ENCODE peak calls at places on chromosomes 12 and 14, in six cellular contexts. One of them, this sample, is unnamed. For H3K36me3, the result is how much of the 10 kb centered on the place peaks cover.

GRCh38 chr12:51534675-51535074 is 56.4 kb upstream of the SCN8A start:
- DNase-seq in mesendoderm: no peak
- DNase-seq in neuronal stem cell: no peak
- DNase-seq in mesenchymal stem cell: no peak
- DNase-seq in IMR-90: no peak
- DNase-seq in H1: no peak
- DNase-seq in this sample: no peak

GRCh38 chr12:51827925-51828818 is 20.3 kb downstream of the FIGNL2 start:
- DNase-seq in mesendoderm: peak
- DNase-seq in mesenchymal stem cell: no peak
- DNase-seq in neuronal stem cell: no peak
- DNase-seq in H1: no peak
- DNase-seq in IMR-90: peak
- DNase-seq in this sample: no peak

GRCh38 chr12:89389755-89390661 is 37.7 kb upstream of the DUSP6 start:
- DNase-seq in mesendoderm: no peak
- DNase-seq in IMR-90: peak
- DNase-seq in mesenchymal stem cell: peak
- DNase-seq in H1: no peak
- DNase-seq in neuronal stem cell: no peak
- DNase-seq in this sample: no peak

GRCh38 chr12:112570096-112570495 is 151.3 kb downstream of the PTPN11 start:
- DNase-seq in mesenchymal stem cell: no peak
- DNase-seq in H1: no peak
- DNase-seq in mesendoderm: no peak
- DNase-seq in IMR-90: no peak
- DNase-seq in neuronal stem cell: no peak
- DNase-seq in this sample: no peak

GRCh38 chr12:127230843-127231260 is 1036.1 kb upstream of the TMEM132C start:
- DNase-seq in mesendoderm: no peak
- DNase-seq in IMR-90: peak
- DNase-seq in neuronal stem cell: no peak
- DNase-seq in H1: no peak
- DNase-seq in mesenchymal stem cell: peak
- DNase-seq in this sample: peak

GRCh38 chr12:67202344-67203012 is 66.7 kb upstream of the CAND1 start:
- DNase-seq in H1: no peak
- DNase-seq in mesendoderm: no peak
- DNase-seq in neuronal stem cell: no peak
- DNase-seq in IMR-90: no peak
- DNase-seq in mesenchymal stem cell: no peak
- DNase-seq in this sample: no peak

GRCh38 chr14:72880164-72880563 is 13.7 kb downstream of the DPF3 start:
- DNase-seq in mesendoderm: peak
- DNase-seq in mesenchymal stem cell: no peak
- DNase-seq in neuronal stem cell: no peak
- DNase-seq in H1: no peak
- DNase-seq in IMR-90: no peak
- DNase-seq in this sample: no peak

GRCh38 chr14:31360919-31361662 is 59.3 kb downstream of the HEATR5A start:
- DNase-seq in mesenchymal stem cell: peak
- DNase-seq in H1: no peak
- DNase-seq in IMR-90: peak
- DNase-seq in neuronal stem cell: no peak
- DNase-seq in mesendoderm: no peak
- DNase-seq in this sample: peak

GRCh38 chr12:127579446-127579845 is 687.5 kb upstream of the TMEM132C start:
- DNase-seq in IMR-90: peak
- DNase-seq in H1: no peak
- DNase-seq in mesenchymal stem cell: no peak
- DNase-seq in mesendoderm: no peak
- DNase-seq in neuronal stem cell: no peak
- DNase-seq in this sample: no peak

GRCh38 chr12:79274571-79275064 is 410.0 kb downstream of the SYT1 start:
- DNase-seq in H1: peak
- DNase-seq in mesendoderm: peak
- DNase-seq in neuronal stem cell: no peak
- DNase-seq in mesenchymal stem cell: no peak
- DNase-seq in IMR-90: no peak
- DNase-seq in this sample: no peak

GRCh38 chr12:51242150-51242549 is 3.5 kb downstream of the DAZAP2 start:
- DNase-seq in mesenchymal stem cell: no peak
- DNase-seq in neuronal stem cell: no peak
- DNase-seq in IMR-90: no peak
- DNase-seq in mesendoderm: no peak
- DNase-seq in H1: no peak
- DNase-seq in this sample: no peak

GRCh38 chr12:17818931-17819330 is 271.1 kb downstream of the RERGL start:
- DNase-seq in mesendoderm: peak
- DNase-seq in neuronal stem cell: no peak
- DNase-seq in mesenchymal stem cell: no peak
- DNase-seq in IMR-90: no peak
- DNase-seq in H1: no peak
- DNase-seq in this sample: no peak

GRCh38 chr14:31362746-31363145 is 57.6 kb downstream of the HEATR5A start:
- DNase-seq in IMR-90: no peak
- DNase-seq in mesendoderm: peak
- DNase-seq in H1: no peak
- DNase-seq in neuronal stem cell: no peak
- DNase-seq in mesenchymal stem cell: no peak
- DNase-seq in this sample: peak

GRCh38 chr12:96981053-96981452 is 74.0 kb downstream of the NEDD1 start:
- DNase-seq in mesenchymal stem cell: peak
- DNase-seq in IMR-90: peak
- DNase-seq in neuronal stem cell: no peak
- DNase-seq in H1: no peak
- DNase-seq in mesendoderm: peak
- DNase-seq in this sample: no peak

GRCh38 chr14:77314539-77314938 is 6.1 kb downstream of the POMT2 start:
- DNase-seq in mesenchymal stem cell: no peak
- DNase-seq in IMR-90: no peak
- DNase-seq in neuronal stem cell: no peak
- DNase-seq in mesendoderm: no peak
- DNase-seq in H1: no peak
- DNase-seq in this sample: no peak
- H2BK5ac ChIP-seq in mesenchymal stem cell: no peak
- H2BK5ac ChIP-seq in IMR-90: peak
- H2BK5ac ChIP-seq in neuronal stem cell: no peak
- H2BK5ac ChIP-seq in mesendoderm: no peak
- H2BK5ac ChIP-seq in H1: peak
- H2BK5ac ChIP-seq in this sample: peak

GRCh38 chr12:121823727-121824115 is 19.9 kb downstream of the SETD1B start:
- DNase-seq in neuronal stem cell: no peak
- DNase-seq in IMR-90: no peak
- DNase-seq in mesenchymal stem cell: no peak
- DNase-seq in H1: no peak
- DNase-seq in mesendoderm: no peak
- DNase-seq in this sample: no peak

GRCh38 chr12:121825041-121825523 is 21.3 kb downstream of the SETD1B start:
- DNase-seq in mesendoderm: no peak
- DNase-seq in neuronal stem cell: no peak
- DNase-seq in mesenchymal stem cell: no peak
- DNase-seq in H1: no peak
- DNase-seq in IMR-90: no peak
- DNase-seq in this sample: no peak

GRCh38 chr12:121820056-121820455 is 16.2 kb downstream of the SETD1B start:
- DNase-seq in H1: no peak
- DNase-seq in mesenchymal stem cell: no peak
- DNase-seq in mesendoderm: no peak
- DNase-seq in IMR-90: no peak
- DNase-seq in neuronal stem cell: no peak
- DNase-seq in this sample: no peak

GRCh38 chr12:121823101-121823726 is 19.4 kb downstream of the SETD1B start:
- DNase-seq in neuronal stem cell: no peak
- DNase-seq in IMR-90: no peak
- DNase-seq in mesenchymal stem cell: no peak
- DNase-seq in mesendoderm: no peak
- DNase-seq in H1: no peak
- DNase-seq in this sample: no peak

GRCh38 chr12:121822393-121823100 is 18.7 kb downstream of the SETD1B start:
- DNase-seq in mesendoderm: no peak
- DNase-seq in IMR-90: no peak
- DNase-seq in mesenchymal stem cell: no peak
- DNase-seq in neuronal stem cell: no peak
- DNase-seq in H1: no peak
- DNase-seq in this sample: no peak
- H3K36me3 ChIP-seq in mesendoderm: under half
- H3K36me3 ChIP-seq in IMR-90: half or more
- H3K36me3 ChIP-seq in mesenchymal stem cell: half or more
- H3K36me3 ChIP-seq in neuronal stem cell: under half
- H3K36me3 ChIP-seq in H1: under half
- H3K36me3 ChIP-seq in this sample: half or more

GRCh38 chr14:58298477-58298879 is at the start of gene ARID4A:
- DNase-seq in neuronal stem cell: no peak
- DNase-seq in IMR-90: no peak
- DNase-seq in mesenchymal stem cell: no peak
- DNase-seq in H1: peak
- DNase-seq in mesendoderm: no peak
- DNase-seq in this sample: peak
- H2BK5ac ChIP-seq in neuronal stem cell: peak
- H2BK5ac ChIP-seq in IMR-90: peak
- H2BK5ac ChIP-seq in mesenchymal stem cell: peak
- H2BK5ac ChIP-seq in H1: peak
- H2BK5ac ChIP-seq in mesendoderm: peak
- H2BK5ac ChIP-seq in this sample: peak

DNA sequence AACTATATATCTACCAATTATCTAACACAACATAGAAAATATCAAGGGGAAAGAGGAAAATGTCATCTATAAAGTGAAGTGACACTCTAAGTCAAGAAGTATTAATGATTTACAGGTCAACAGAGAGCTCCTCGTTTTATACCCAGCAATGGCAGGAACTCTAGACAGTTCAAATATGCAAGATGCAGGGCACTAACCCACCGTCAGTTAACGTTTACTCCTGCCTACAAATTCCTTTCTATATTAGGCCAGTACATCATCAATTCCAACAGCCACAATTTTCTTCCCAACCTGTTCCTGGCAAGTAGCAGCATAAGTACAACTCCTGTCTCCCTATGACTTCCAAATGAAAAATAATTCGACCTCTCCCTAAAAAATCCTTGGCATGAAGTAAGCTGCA is 9.0 kb upstream of the KANSL2 start:
- DNase-seq in H1: no peak
- DNase-seq in IMR-90: no peak
- DNase-seq in mesenchymal stem cell: no peak
- DNase-seq in neuronal stem cell: no peak
- DNase-seq in mesendoderm: no peak
- DNase-seq in this sample: no peak
- H3K36me3 ChIP-seq in H1: under half
- H3K36me3 ChIP-seq in IMR-90: under half
- H3K36me3 ChIP-seq in mesenchymal stem cell: under half
- H3K36me3 ChIP-seq in neuronal stem cell: under half
- H3K36me3 ChIP-seq in mesendoderm: under half
- H3K36me3 ChIP-seq in this sample: under half

DNA sequence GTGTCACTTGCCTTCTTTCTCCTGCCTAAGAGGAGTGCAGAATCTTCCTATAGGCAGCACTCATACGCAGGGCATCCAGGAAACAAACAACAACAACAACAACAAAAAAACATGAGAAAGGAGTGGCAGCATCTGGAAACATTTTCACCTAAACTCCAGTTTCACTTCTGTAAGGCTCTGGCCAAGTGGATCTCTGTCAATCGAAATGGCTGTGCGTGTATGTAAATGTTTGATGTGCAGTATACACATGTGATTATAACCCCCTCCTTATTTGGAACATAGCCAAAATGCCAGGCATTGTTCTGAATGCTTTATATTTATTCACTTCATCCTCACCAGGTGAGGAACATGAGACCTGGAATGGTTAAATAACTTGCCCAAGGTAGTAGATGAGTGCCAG is 76.8 kb downstream of the COX16 start:
- DNase-seq in mesendoderm: no peak
- DNase-seq in mesenchymal stem cell: no peak
- DNase-seq in IMR-90: no peak
- DNase-seq in neuronal stem cell: no peak
- DNase-seq in H1: no peak
- DNase-seq in this sample: no peak
- H2BK5ac ChIP-seq in mesendoderm: no peak
- H2BK5ac ChIP-seq in mesenchymal stem cell: no peak
- H2BK5ac ChIP-seq in IMR-90: no peak
- H2BK5ac ChIP-seq in neuronal stem cell: no peak
- H2BK5ac ChIP-seq in H1: peak
- H2BK5ac ChIP-seq in this sample: no peak

GRCh38 chr12:19140381-19141236 is 11.1 kb downstream of the PLEKHA5 start:
- DNase-seq in mesenchymal stem cell: peak
- DNase-seq in H1: no peak
- DNase-seq in IMR-90: no peak
- DNase-seq in neuronal stem cell: no peak
- DNase-seq in mesendoderm: no peak
- DNase-seq in this sample: no peak

GRCh38 chr12:19139795-19140194 is 10.3 kb downstream of the PLEKHA5 start:
- DNase-seq in mesenchymal stem cell: peak
- DNase-seq in H1: no peak
- DNase-seq in mesendoderm: peak
- DNase-seq in IMR-90: no peak
- DNase-seq in neuronal stem cell: no peak
- DNase-seq in this sample: no peak

GRCh38 chr12:19144287-19144686 is 14.8 kb downstream of the PLEKHA5 start:
- DNase-seq in IMR-90: no peak
- DNase-seq in mesendoderm: no peak
- DNase-seq in H1: no peak
- DNase-seq in neuronal stem cell: no peak
- DNase-seq in mesenchymal stem cell: no peak
- DNase-seq in this sample: no peak

GRCh38 chr12:19144985-19145384 is 15.5 kb downstream of the PLEKHA5 start:
- DNase-seq in mesendoderm: no peak
- DNase-seq in neuronal stem cell: no peak
- DNase-seq in mesenchymal stem cell: no peak
- DNase-seq in H1: no peak
- DNase-seq in IMR-90: no peak
- DNase-seq in this sample: no peak

GRCh38 chr12:19142499-19142898 is 13.0 kb downstream of the PLEKHA5 start:
- DNase-seq in mesendoderm: no peak
- DNase-seq in IMR-90: no peak
- DNase-seq in neuronal stem cell: no peak
- DNase-seq in mesenchymal stem cell: no peak
- DNase-seq in H1: no peak
- DNase-seq in this sample: no peak
- H3K36me3 ChIP-seq in mesendoderm: under half
- H3K36me3 ChIP-seq in IMR-90: under half
- H3K36me3 ChIP-seq in neuronal stem cell: under half
- H3K36me3 ChIP-seq in mesenchymal stem cell: under half
- H3K36me3 ChIP-seq in H1: under half
- H3K36me3 ChIP-seq in this sample: under half

GRCh38 chr12:75959506-75959905 is 72.1 kb downstream of the PHLDA1 start:
- DNase-seq in mesenchymal stem cell: no peak
- DNase-seq in mesendoderm: peak
- DNase-seq in neuronal stem cell: no peak
- DNase-seq in IMR-90: no peak
- DNase-seq in H1: no peak
- DNase-seq in this sample: peak
- H2BK5ac ChIP-seq in mesenchymal stem cell: no peak
- H2BK5ac ChIP-seq in mesendoderm: no peak
- H2BK5ac ChIP-seq in neuronal stem cell: no peak
- H2BK5ac ChIP-seq in IMR-90: no peak
- H2BK5ac ChIP-seq in H1: peak
- H2BK5ac ChIP-seq in this sample: no peak

DNA sequence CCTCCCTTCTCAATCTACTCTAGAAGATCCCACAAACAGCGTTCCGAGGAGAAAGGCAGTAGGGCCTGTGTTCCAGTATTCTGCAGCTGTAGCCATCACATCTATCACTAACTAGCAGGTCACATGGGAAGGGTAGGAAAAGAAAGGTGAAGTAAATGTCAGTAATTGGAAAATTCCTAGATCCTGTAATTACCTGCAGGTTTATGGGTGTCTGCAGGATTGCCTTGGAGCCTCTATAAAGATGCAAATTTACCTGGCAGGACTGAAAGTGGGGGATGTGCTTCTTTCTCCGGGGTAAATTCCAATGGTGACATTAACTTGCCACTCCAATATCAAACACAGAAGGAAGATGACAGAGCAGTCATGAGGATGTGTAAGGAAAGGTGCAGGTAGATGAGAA is 77.8 kb downstream of the FERMT2 start:
- DNase-seq in H1: no peak
- DNase-seq in IMR-90: no peak
- DNase-seq in mesendoderm: no peak
- DNase-seq in mesenchymal stem cell: no peak
- DNase-seq in neuronal stem cell: no peak
- DNase-seq in this sample: no peak
- H3K36me3 ChIP-seq in H1: under half
- H3K36me3 ChIP-seq in IMR-90: half or more
- H3K36me3 ChIP-seq in mesendoderm: under half
- H3K36me3 ChIP-seq in mesenchymal stem cell: under half
- H3K36me3 ChIP-seq in neuronal stem cell: under half
- H3K36me3 ChIP-seq in this sample: under half

This sample was measured in trophoblast cell.